ENCODE peak calls at places on chromosomes 13 and 19, in ten cellular contexts. One of them, this sample, is unnamed.

GRCh38 chr19:48881741-48882657 is 9.8 kb downstream of the PPP1R15A start:
- DNase-seq in GM12864: no peak
- DNase-seq in BE2C: no peak
- DNase-seq in psoas muscle: no peak
- DNase-seq in DND-41: peak; percentile 36
- DNase-seq in CD8-positive, alpha-beta T cell: no peak
- DNase-seq in heart right ventricle: no peak
- DNase-seq in mucosa of descending colon: no peak
- DNase-seq in AG10803: no peak
- DNase-seq in esophagus muscularis mucosa: no peak
- DNase-seq in this sample: no peak

GRCh38 chr13:108220042-108220441 is 1.9 kb downstream of the ABHD13 start:
- DNase-seq in CD8-positive, alpha-beta T cell: no peak
- DNase-seq in psoas muscle: no peak
- DNase-seq in heart right ventricle: no peak
- DNase-seq in esophagus muscularis mucosa: no peak
- DNase-seq in AG10803: no peak
- DNase-seq in BE2C: no peak
- DNase-seq in DND-41: no peak
- DNase-seq in mucosa of descending colon: no peak
- DNase-seq in GM12864: no peak
- DNase-seq in this sample: no peak

GRCh38 chr19:18863843-18864362 is 32.1 kb downstream of the CERS1 start:
- DNase-seq in AG10803: no peak
- DNase-seq in DND-41: no peak
- DNase-seq in esophagus muscularis mucosa: no peak
- DNase-seq in mucosa of descending colon: no peak
- DNase-seq in BE2C: no peak
- DNase-seq in psoas muscle: peak; percentile 11
- DNase-seq in CD8-positive, alpha-beta T cell: no peak
- DNase-seq in heart right ventricle: no peak
- DNase-seq in GM12864: no peak
- DNase-seq in this sample: no peak

GRCh38 chr13:104295537-104295936 is 1229.3 kb upstream of the SLC10A2 start:
- DNase-seq in BE2C: no peak
- DNase-seq in CD8-positive, alpha-beta T cell: no peak
- DNase-seq in psoas muscle: no peak
- DNase-seq in heart right ventricle: no peak
- DNase-seq in AG10803: no peak
- DNase-seq in DND-41: no peak
- DNase-seq in esophagus muscularis mucosa: no peak
- DNase-seq in GM12864: no peak
- DNase-seq in mucosa of descending colon: no peak
- DNase-seq in this sample: no peak

GRCh38 chr13:60032836-60033235 is 130.9 kb downstream of the DIAPH3 start:
- DNase-seq in GM12864: no peak
- DNase-seq in esophagus muscularis mucosa: no peak
- DNase-seq in AG10803: peak; percentile 64
- DNase-seq in mucosa of descending colon: no peak
- DNase-seq in heart right ventricle: no peak
- DNase-seq in psoas muscle: no peak
- DNase-seq in CD8-positive, alpha-beta T cell: no peak
- DNase-seq in DND-41: no peak
- DNase-seq in BE2C: no peak
- DNase-seq in this sample: no peak

GRCh38 chr19:51123381-51124186 is 1.1 kb upstream of the SIGLEC9 start:
- DNase-seq in AG10803: no peak
- DNase-seq in mucosa of descending colon: no peak
- DNase-seq in BE2C: no peak
- DNase-seq in psoas muscle: no peak
- DNase-seq in DND-41: peak; percentile 26
- DNase-seq in CD8-positive, alpha-beta T cell: peak; percentile 71
- DNase-seq in heart right ventricle: no peak
- DNase-seq in GM12864: no peak
- DNase-seq in esophagus muscularis mucosa: no peak
- DNase-seq in this sample: no peak

GRCh38 chr19:40217921-40218890 is at the start of gene TTC9B:
- DNase-seq in CD8-positive, alpha-beta T cell: peak; percentile 67
- DNase-seq in psoas muscle: no peak
- DNase-seq in BE2C: peak; percentile 44
- DNase-seq in heart right ventricle: no peak
- DNase-seq in GM12864: no peak
- DNase-seq in esophagus muscularis mucosa: no peak
- DNase-seq in DND-41: no peak
- DNase-seq in mucosa of descending colon: no peak
- DNase-seq in AG10803: no peak
- DNase-seq in this sample: peak; percentile 39

GRCh38 chr13:112653821-112654220 is 36.0 kb upstream of the ATP11A start:
- DNase-seq in heart right ventricle: no peak
- DNase-seq in BE2C: no peak
- DNase-seq in esophagus muscularis mucosa: no peak
- DNase-seq in mucosa of descending colon: no peak
- DNase-seq in AG10803: no peak
- DNase-seq in CD8-positive, alpha-beta T cell: no peak
- DNase-seq in psoas muscle: no peak
- DNase-seq in GM12864: no peak
- DNase-seq in DND-41: no peak
- DNase-seq in this sample: no peak

GRCh38 chr13:33158830-33159229 is 126.7 kb downstream of the STARD13 start:
- DNase-seq in CD8-positive, alpha-beta T cell: no peak
- DNase-seq in DND-41: no peak
- DNase-seq in GM12864: no peak
- DNase-seq in esophagus muscularis mucosa: no peak
- DNase-seq in psoas muscle: no peak
- DNase-seq in heart right ventricle: no peak
- DNase-seq in mucosa of descending colon: no peak
- DNase-seq in AG10803: no peak
- DNase-seq in BE2C: no peak
- DNase-seq in this sample: no peak

GRCh38 chr13:45728759-45729158 is 26.6 kb downstream of the CBY2 start:
- DNase-seq in psoas muscle: no peak
- DNase-seq in CD8-positive, alpha-beta T cell: no peak
- DNase-seq in mucosa of descending colon: no peak
- DNase-seq in AG10803: no peak
- DNase-seq in BE2C: peak; percentile 21
- DNase-seq in GM12864: peak; percentile 21
- DNase-seq in heart right ventricle: no peak
- DNase-seq in esophagus muscularis mucosa: no peak
- DNase-seq in DND-41: peak; percentile 35
- DNase-seq in this sample: no peak

GRCh38 chr13:59384154-59384553 is 779.6 kb downstream of the DIAPH3 start:
- DNase-seq in CD8-positive, alpha-beta T cell: no peak
- DNase-seq in mucosa of descending colon: no peak
- DNase-seq in GM12864: no peak
- DNase-seq in heart right ventricle: no peak
- DNase-seq in AG10803: no peak
- DNase-seq in psoas muscle: no peak
- DNase-seq in DND-41: no peak
- DNase-seq in BE2C: no peak
- DNase-seq in esophagus muscularis mucosa: no peak
- DNase-seq in this sample: no peak

GRCh38 chr19:33392341-33393285 is 19.1 kb downstream of the CEBPG start:
- DNase-seq in DND-41: no peak
- DNase-seq in BE2C: peak; percentile 90
- DNase-seq in GM12864: no peak
- DNase-seq in CD8-positive, alpha-beta T cell: no peak
- DNase-seq in esophagus muscularis mucosa: no peak
- DNase-seq in heart right ventricle: no peak
- DNase-seq in mucosa of descending colon: peak; percentile 69
- DNase-seq in psoas muscle: no peak
- DNase-seq in AG10803: no peak
- DNase-seq in this sample: no peak

GRCh38 chr13:46614582-46614981 is 61.6 kb downstream of the LRCH1 start:
- DNase-seq in DND-41: no peak
- DNase-seq in AG10803: no peak
- DNase-seq in CD8-positive, alpha-beta T cell: no peak
- DNase-seq in mucosa of descending colon: no peak
- DNase-seq in psoas muscle: no peak
- DNase-seq in GM12864: no peak
- DNase-seq in BE2C: no peak
- DNase-seq in esophagus muscularis mucosa: no peak
- DNase-seq in heart right ventricle: no peak
- DNase-seq in this sample: no peak

GRCh38 chr19:17330546-17331253 is 4.0 kb downstream of the ANO8 start:
- DNase-seq in mucosa of descending colon: no peak
- DNase-seq in AG10803: no peak
- DNase-seq in GM12864: no peak
- DNase-seq in heart right ventricle: no peak
- DNase-seq in esophagus muscularis mucosa: no peak
- DNase-seq in CD8-positive, alpha-beta T cell: no peak
- DNase-seq in DND-41: no peak
- DNase-seq in BE2C: no peak
- DNase-seq in psoas muscle: no peak
- DNase-seq in this sample: no peak

GRCh38 chr13:69737129-69737935 is 370.3 kb upstream of the ATXN8OS start:
- DNase-seq in esophagus muscularis mucosa: no peak
- DNase-seq in AG10803: no peak
- DNase-seq in CD8-positive, alpha-beta T cell: no peak
- DNase-seq in GM12864: no peak
- DNase-seq in DND-41: no peak
- DNase-seq in heart right ventricle: no peak
- DNase-seq in mucosa of descending colon: no peak
- DNase-seq in BE2C: peak; percentile 51
- DNase-seq in psoas muscle: no peak
- DNase-seq in this sample: no peak

GRCh38 chr13:52195052-52195837 is 35.8 kb upstream of the NEK3 start:
- DNase-seq in mucosa of descending colon: peak; percentile 75
- DNase-seq in BE2C: no peak
- DNase-seq in AG10803: peak; percentile 77
- DNase-seq in esophagus muscularis mucosa: peak; percentile 94
- DNase-seq in DND-41: no peak
- DNase-seq in GM12864: peak; percentile 36
- DNase-seq in CD8-positive, alpha-beta T cell: peak; percentile 64
- DNase-seq in psoas muscle: peak; percentile 82
- DNase-seq in heart right ventricle: peak; percentile 84
- DNase-seq in this sample: peak; percentile 55

GRCh38 chr19:44747739-44748425 is 626 bp upstream of the BCL3 start:
- DNase-seq in mucosa of descending colon: peak; percentile 86
- DNase-seq in BE2C: peak; percentile 83
- DNase-seq in heart right ventricle: peak; percentile 69
- DNase-seq in psoas muscle: peak; percentile 80
- DNase-seq in esophagus muscularis mucosa: no peak
- DNase-seq in GM12864: no peak
- DNase-seq in DND-41: peak; percentile 6
- DNase-seq in AG10803: peak; percentile 61
- DNase-seq in CD8-positive, alpha-beta T cell: no peak
- DNase-seq in this sample: peak; percentile 54

DNA sequence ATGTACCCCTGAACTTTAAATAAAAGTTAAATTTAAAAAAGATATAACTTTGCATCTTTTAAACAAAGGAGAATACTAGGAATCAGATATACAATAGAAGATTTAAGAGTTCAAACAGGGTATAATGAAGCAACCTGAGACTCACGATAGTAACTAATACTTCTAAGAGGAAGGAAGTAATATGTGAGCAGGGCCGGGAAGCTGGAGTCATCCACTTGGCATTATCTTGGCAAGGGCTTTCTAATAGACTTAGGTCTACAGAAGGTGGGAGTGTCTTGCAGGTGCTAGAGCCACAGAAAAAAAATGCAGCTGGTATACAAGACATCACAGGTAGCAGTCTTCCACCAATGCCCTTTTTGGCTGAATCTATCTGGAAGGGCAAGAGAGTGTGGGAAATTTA is 231.9 kb downstream of the KCTD12 start:
- DNase-seq in AG10803: no peak
- DNase-seq in DND-41: no peak
- DNase-seq in CD8-positive, alpha-beta T cell: no peak
- DNase-seq in GM12864: no peak
- DNase-seq in BE2C: no peak
- DNase-seq in mucosa of descending colon: no peak
- DNase-seq in esophagus muscularis mucosa: no peak
- DNase-seq in heart right ventricle: no peak
- DNase-seq in psoas muscle: no peak
- DNase-seq in this sample: no peak
- TF ChIP-seq CTCF in AG10803: no peak
- TF ChIP-seq CTCF in DND-41: no peak
- TF ChIP-seq CTCF in CD8-positive, alpha-beta T cell: no peak
- TF ChIP-seq CTCF in GM12864: no peak
- TF ChIP-seq CTCF in BE2C: no peak
- TF ChIP-seq CTCF in mucosa of descending colon: no peak
- TF ChIP-seq CTCF in esophagus muscularis mucosa: no peak
- TF ChIP-seq CTCF in heart right ventricle: no peak
- TF ChIP-seq CTCF in psoas muscle: no peak
- TF ChIP-seq CTCF in this sample: no peak

GRCh38 chr19:8145969-8146368 is 3.4 kb downstream of the FBN3 start:
- DNase-seq in AG10803: no peak
- DNase-seq in CD8-positive, alpha-beta T cell: no peak
- DNase-seq in DND-41: no peak
- DNase-seq in GM12864: no peak
- DNase-seq in psoas muscle: no peak
- DNase-seq in esophagus muscularis mucosa: no peak
- DNase-seq in heart right ventricle: no peak
- DNase-seq in BE2C: no peak
- DNase-seq in mucosa of descending colon: no peak
- DNase-seq in this sample: no peak
- TF ChIP-seq CTCF in AG10803: no peak
- TF ChIP-seq CTCF in CD8-positive, alpha-beta T cell: no peak
- TF ChIP-seq CTCF in DND-41: no peak
- TF ChIP-seq CTCF in GM12864: no peak
- TF ChIP-seq CTCF in psoas muscle: no peak
- TF ChIP-seq CTCF in esophagus muscularis mucosa: no peak
- TF ChIP-seq CTCF in heart right ventricle: no peak
- TF ChIP-seq CTCF in BE2C: no peak
- TF ChIP-seq CTCF in mucosa of descending colon: no peak
- TF ChIP-seq CTCF in this sample: no peak

DNA sequence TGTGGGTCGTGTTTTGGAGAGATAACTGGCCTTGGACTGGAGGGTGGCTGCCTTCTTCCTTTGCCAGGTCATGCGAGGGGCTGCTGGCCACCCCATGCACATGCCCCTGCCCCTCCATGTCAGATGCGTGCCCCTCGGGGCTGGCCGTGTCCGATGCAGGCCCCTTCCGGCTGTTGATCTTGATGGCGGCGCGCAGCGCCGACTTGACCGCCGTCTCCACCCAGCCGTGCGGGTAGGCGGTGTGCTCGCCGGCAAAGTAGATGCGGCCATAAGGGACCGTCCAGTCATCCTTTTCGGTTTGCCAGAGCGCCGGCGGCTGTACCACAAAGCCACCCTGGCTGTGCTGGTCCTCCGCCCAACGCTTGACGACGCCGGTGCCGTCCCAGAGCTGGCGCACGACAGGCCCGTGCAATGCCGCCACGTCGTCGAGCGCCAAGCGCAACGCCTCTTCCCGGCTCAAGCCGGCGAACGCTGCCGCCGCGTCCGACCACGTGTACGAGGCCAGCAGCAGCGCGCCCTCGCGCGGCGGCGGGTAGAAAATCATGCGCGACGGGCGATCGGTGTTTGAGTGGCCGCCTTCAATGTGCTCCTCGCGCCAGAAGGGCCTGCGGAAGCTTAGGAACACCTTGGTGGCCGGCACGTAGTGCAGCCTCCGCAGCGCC is 6.9 kb downstream of the IL4I1 start:
- DNase-seq in mucosa of descending colon: peak; percentile 81
- DNase-seq in BE2C: no peak
- DNase-seq in GM12864: no peak
- DNase-seq in AG10803: peak; percentile 60
- DNase-seq in psoas muscle: peak; percentile 82
- DNase-seq in esophagus muscularis mucosa: peak; percentile 95
- DNase-seq in DND-41: no peak
- DNase-seq in heart right ventricle: peak; percentile 69
- DNase-seq in CD8-positive, alpha-beta T cell: peak; percentile 78
- DNase-seq in this sample: no peak
- TF ChIP-seq CTCF in mucosa of descending colon: peak; percentile 79
- TF ChIP-seq CTCF in BE2C: no peak
- TF ChIP-seq CTCF in GM12864: peak; percentile 81
- TF ChIP-seq CTCF in AG10803: peak; percentile 57
- TF ChIP-seq CTCF in psoas muscle: peak; percentile 73
- TF ChIP-seq CTCF in esophagus muscularis mucosa: peak; percentile 52
- TF ChIP-seq CTCF in DND-41: no peak
- TF ChIP-seq CTCF in heart right ventricle: peak; percentile 79
- TF ChIP-seq CTCF in CD8-positive, alpha-beta T cell: peak; percentile 89
- TF ChIP-seq CTCF in this sample: peak; percentile 39

GRCh38 chr13:31105020-31105800 is 56.5 kb downstream of the HSPH1 start:
- DNase-seq in mucosa of descending colon: no peak
- DNase-seq in psoas muscle: no peak
- DNase-seq in GM12864: no peak
- DNase-seq in AG10803: no peak
- DNase-seq in DND-41: no peak
- DNase-seq in esophagus muscularis mucosa: no peak
- DNase-seq in heart right ventricle: no peak
- DNase-seq in BE2C: no peak
- DNase-seq in CD8-positive, alpha-beta T cell: no peak
- DNase-seq in this sample: no peak
- TF ChIP-seq CTCF in mucosa of descending colon: no peak
- TF ChIP-seq CTCF in psoas muscle: no peak
- TF ChIP-seq CTCF in GM12864: peak; percentile 18
- TF ChIP-seq CTCF in AG10803: peak; percentile 6
- TF ChIP-seq CTCF in DND-41: peak; percentile 11
- TF ChIP-seq CTCF in esophagus muscularis mucosa: no peak
- TF ChIP-seq CTCF in heart right ventricle: no peak
- TF ChIP-seq CTCF in BE2C: no peak
- TF ChIP-seq CTCF in CD8-positive, alpha-beta T cell: no peak
- TF ChIP-seq CTCF in this sample: no peak